ENCODE peak calls at places on chromosomes 3 and 15, in eight cellular contexts. D is psoas muscle, W is neuronal stem cell, P is upper lobe of right lung, G is K562, K is left ventricle myocardium inferior, B is ovary, T is body of pancreas. N is an unnamed sample.

GRCh38 chr15:48555244-48555804 is 90.2 kb downstream of the FBN1 start:
- DNase-seq in G (no peak), D (no peak), K (no peak), P (no peak), W (no peak), T (no peak), B (no peak), N (peak; percentile 66)

GRCh38 chr3:42071720-42072582 is 19.2 kb upstream of the TRAK1 start:
- DNase-seq in K (peak; percentile 81), W (no peak), T (peak; percentile 81), P (no peak), B (peak; percentile 63), G (no peak), D (peak; percentile 87), N (peak; percentile 59)

GRCh38 chr3:159837725-159838124 is 150.9 kb upstream of the IL12A start:
- DNase-seq in T (no peak), P (no peak), B (no peak), G (no peak), D (no peak), W (no peak), K (no peak), N (no peak)

GRCh38 chr3:159616234-159616825 is 372.3 kb upstream of the IL12A start:
- DNase-seq in T (no peak), D (no peak), G (no peak), P (peak; percentile 68), W (no peak), B (no peak), K (peak; percentile 31), N (peak; percentile 52)

GRCh38 chr15:35533130-35534110 is 12.5 kb downstream of the DPH6 start:
- DNase-seq in W (no peak), T (no peak), D (no peak), B (no peak), G (no peak), P (no peak), K (no peak), N (no peak)

GRCh38 chr15:57873564-57874209 is 167.2 kb downstream of the POLR2M start:
- DNase-seq in G (no peak), T (no peak), D (no peak), K (no peak), B (no peak), P (no peak), W (no peak), N (peak; percentile 66)

GRCh38 chr15:70158309-70158995 is 60.7 kb upstream of the TLE3 start:
- DNase-seq in G (no peak), D (no peak), T (no peak), B (no peak), P (peak; percentile 37), W (no peak), K (no peak), N (no peak)

GRCh38 chr3:38477839-38478450 is 18.2 kb upstream of the EXOG start:
- DNase-seq in B (no peak), G (no peak), P (no peak), D (no peak), W (no peak), T (no peak), K (no peak), N (no peak)

GRCh38 chr3:114732353-114732752 is 414.7 kb downstream of the ZBTB20 start:
- DNase-seq in G (no peak), P (no peak), K (no peak), T (no peak), D (no peak), B (no peak), W (no peak), N (no peak)

GRCh38 chr3:189848636-189849035 is 217.4 kb downstream of the TP63 start:
- DNase-seq in D (no peak), W (no peak), K (no peak), T (no peak), B (no peak), G (no peak), P (no peak), N (no peak)

DNA sequence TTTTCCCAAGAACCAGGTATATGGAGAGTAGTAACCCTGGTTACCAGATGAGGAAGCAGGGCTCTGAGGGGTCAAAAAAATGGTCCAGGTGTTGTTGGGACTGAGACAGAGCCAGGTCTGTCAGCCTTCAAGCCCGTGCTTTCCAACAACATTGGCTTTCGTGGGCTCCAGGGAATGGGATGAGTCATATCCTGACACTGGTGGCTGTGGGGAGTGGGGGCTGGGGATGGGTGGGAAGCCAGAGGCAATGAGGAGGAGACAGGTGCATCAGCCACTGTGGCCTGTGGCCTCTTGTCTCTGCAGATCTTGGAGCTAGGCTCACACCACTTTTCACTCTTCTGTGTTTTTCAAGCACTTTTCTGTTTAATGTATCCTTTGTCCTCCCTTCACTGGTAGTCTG is 38.2 kb downstream of the CORO2B start:
- DNase-seq in T (no peak), K (peak; percentile 24), W (no peak), D (no peak), P (no peak), G (no peak), B (peak; percentile 58), N (no peak)
- H3K4me1 ChIP-seq in T (no peaks in the 10 kb centered on the region), K (peaks cover 86% of the 10 kb centered on the region), W (peaks cover 29% of the 10 kb centered on the region), D (peaks cover 7% of the 10 kb centered on the region), P (peaks cover 37% of the 10 kb centered on the region), G (peaks cover 3% of the 10 kb centered on the region), B (peaks cover 36% of the 10 kb centered on the region), N (peaks cover 17% of the 10 kb centered on the region)

GRCh38 chr3:73214846-73215245 is 153.4 kb downstream of the EBLN2 start:
- DNase-seq in G (no peak), B (no peak), T (no peak), P (no peak), K (no peak), W (no peak), D (no peak), N (no peak)
- H3K4me1 ChIP-seq in G (no peaks in the 10 kb centered on the region), B (no peaks in the 10 kb centered on the region), T (no peaks in the 10 kb centered on the region), P (no peaks in the 10 kb centered on the region), K (no peaks in the 10 kb centered on the region), W (no peaks in the 10 kb centered on the region), D (no peaks in the 10 kb centered on the region), N (no peaks in the 10 kb centered on the region)

GRCh38 chr15:88400069-88400468 is 67.1 kb downstream of the MRPL46 start:
- DNase-seq in K (no peak), G (no peak), P (no peak), B (no peak), W (no peak), D (no peak), T (no peak), N (no peak)
- H3K4me1 ChIP-seq in K (peaks cover 41% of the 10 kb centered on the region), G (no peaks in the 10 kb centered on the region), P (no peaks in the 10 kb centered on the region), B (peaks cover 11% of the 10 kb centered on the region), W (no peaks in the 10 kb centered on the region), D (no peaks in the 10 kb centered on the region), T (no peaks in the 10 kb centered on the region), N (peaks cover 29% of the 10 kb centered on the region)

DNA sequence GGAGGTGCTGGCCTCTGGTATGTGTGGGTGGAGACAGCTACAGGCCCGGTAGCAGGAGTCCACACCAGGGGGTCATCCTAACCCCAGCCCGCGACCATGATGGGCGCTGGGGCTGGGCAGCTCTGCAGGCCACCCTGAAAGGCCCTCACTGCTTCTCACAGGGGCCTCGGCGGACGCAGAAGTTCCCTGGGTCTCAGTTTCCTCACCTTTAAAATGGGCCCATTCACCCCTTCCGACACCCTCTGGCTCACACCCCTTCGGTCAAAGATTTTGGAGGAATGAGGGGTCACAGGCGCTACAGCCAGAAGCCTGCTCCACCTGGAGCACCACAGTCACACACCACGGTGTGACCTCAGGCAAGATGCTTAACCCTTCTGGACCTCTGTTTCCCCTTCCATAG is 8.0 kb downstream of the PLXND1 start:
- DNase-seq in W (no peak), B (no peak), P (no peak), D (no peak), G (no peak), K (no peak), T (no peak), N (no peak)
- H3K4me1 ChIP-seq in W (peaks cover 62% of the 10 kb centered on the region), B (peaks cover 44% of the 10 kb centered on the region), P (peaks cover 99% of the 10 kb centered on the region), D (peaks cover 68% of the 10 kb centered on the region), G (peaks cover 35% of the 10 kb centered on the region), K (peaks cover 98% of the 10 kb centered on the region), T (peaks cover 64% of the 10 kb centered on the region), N (peaks cover 33% of the 10 kb centered on the region)

GRCh38 chr3:71067977-71068376 is 515.6 kb downstream of the FOXP1 start:
- DNase-seq in T (no peak), G (no peak), D (no peak), B (no peak), W (no peak), P (no peak), K (no peak), N (no peak)
- H3K4me1 ChIP-seq in T (peaks cover 38% of the 10 kb centered on the region), G (peaks cover 23% of the 10 kb centered on the region), D (peaks cover 25% of the 10 kb centered on the region), B (peaks cover 20% of the 10 kb centered on the region), W (peaks cover 19% of the 10 kb centered on the region), P (peaks cover 48% of the 10 kb centered on the region), K (peaks cover 78% of the 10 kb centered on the region), N (peaks cover 43% of the 10 kb centered on the region)

DNA sequence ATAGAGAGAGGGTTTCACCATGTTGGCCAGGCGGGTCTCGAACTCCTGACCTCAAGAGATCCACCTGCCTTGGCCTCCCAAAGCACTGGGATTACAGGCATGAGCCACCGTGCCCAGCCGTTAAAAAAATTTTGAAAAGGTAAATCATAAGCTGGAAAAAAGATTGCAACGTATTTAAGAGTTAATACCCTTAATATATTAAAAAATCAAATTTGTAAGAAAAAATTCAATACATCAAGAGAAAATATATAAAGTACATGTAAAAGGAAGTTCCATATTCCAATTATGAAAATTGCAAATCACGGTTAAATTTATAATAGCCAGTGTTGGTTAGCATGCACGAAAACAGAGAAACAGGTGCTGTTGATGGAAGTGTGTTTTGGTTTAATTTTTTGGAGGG is 2.3 kb upstream of the SACM1L start:
- DNase-seq in T (no peak), P (no peak), G (no peak), W (no peak), K (no peak), B (no peak), D (peak; percentile 30), N (no peak)
- H3K4me1 ChIP-seq in T (peaks cover 25% of the 10 kb centered on the region), P (peaks cover 14% of the 10 kb centered on the region), G (peaks cover 22% of the 10 kb centered on the region), W (peaks cover 6% of the 10 kb centered on the region), K (peaks cover 52% of the 10 kb centered on the region), B (peaks cover 5% of the 10 kb centered on the region), D (peaks cover 18% of the 10 kb centered on the region), N (peaks cover 12% of the 10 kb centered on the region)

GRCh38 chr3:142787719-142788118 is 63.9 kb downstream of the TRPC1 start:
- DNase-seq in W (no peak), B (no peak), T (no peak), G (no peak), P (no peak), D (no peak), K (no peak), N (no peak)

GRCh38 chr3:142782616-142783015 is 58.8 kb downstream of the TRPC1 start:
- DNase-seq in W (no peak), B (no peak), T (no peak), P (no peak), D (no peak), G (no peak), K (no peak), N (no peak)

GRCh38 chr3:142784228-142784627 is 60.4 kb downstream of the TRPC1 start:
- DNase-seq in K (no peak), B (no peak), W (no peak), G (no peak), T (no peak), P (no peak), D (no peak), N (no peak)

DNA sequence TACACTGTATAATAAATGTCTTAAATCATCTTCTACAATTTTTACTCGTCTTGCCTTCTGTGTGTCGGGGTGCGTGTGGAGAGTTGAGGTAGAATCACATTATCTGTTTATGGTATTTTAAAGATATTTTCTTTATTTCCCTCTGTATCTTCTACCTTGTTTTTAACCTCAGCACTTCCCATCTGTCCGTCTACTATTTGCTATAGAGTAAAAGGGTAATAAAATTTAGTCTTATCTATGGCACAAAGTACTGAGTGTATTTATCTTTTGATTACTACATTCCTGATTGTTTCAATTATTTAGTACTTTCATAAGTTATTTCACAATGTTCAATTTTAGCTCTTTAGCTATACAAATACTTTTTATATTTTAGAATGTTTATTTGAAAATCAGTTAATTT is 62.2 kb downstream of the TRPC1 start:
- DNase-seq in D (no peak), K (no peak), G (no peak), W (no peak), P (no peak), T (no peak), B (no peak), N (no peak)
- H3K4me1 ChIP-seq in D (no peaks in the 10 kb centered on the region), K (no peaks in the 10 kb centered on the region), G (peaks cover 14% of the 10 kb centered on the region), W (no peaks in the 10 kb centered on the region), P (no peaks in the 10 kb centered on the region), T (no peaks in the 10 kb centered on the region), B (no peaks in the 10 kb centered on the region), N (no peaks in the 10 kb centered on the region)